ENCODE peak calls at places on chromosomes 4 and X, in six cellular contexts. One of them, this sample, is unnamed.

GRCh38 chrX:101759000-101759399 is 99.3 kb upstream of the ARMCX2 start:
- DNase-seq in GM20000: peak
- DNase-seq in AG09309: peak
- DNase-seq in Kasumi-1: peak
- DNase-seq in CD8-positive, alpha-beta memory T cell: no peak
- DNase-seq in stromal cell of bone marrow: peak
- DNase-seq in this sample: peak

GRCh38 chr4:10783351-10783750 is 98.8 kb upstream of the CLNK start:
- DNase-seq in GM20000: no peak
- DNase-seq in AG09309: peak
- DNase-seq in Kasumi-1: no peak
- DNase-seq in CD8-positive, alpha-beta memory T cell: no peak
- DNase-seq in stromal cell of bone marrow: peak
- DNase-seq in this sample: no peak

GRCh38 chr4:40325406-40326019 is 9.6 kb upstream of the CHRNA9 start:
- DNase-seq in GM20000: peak
- DNase-seq in AG09309: no peak
- DNase-seq in Kasumi-1: peak
- DNase-seq in CD8-positive, alpha-beta memory T cell: peak
- DNase-seq in stromal cell of bone marrow: peak
- DNase-seq in this sample: peak

GRCh38 chr4:27692098-27692679 is 831.5 kb downstream of the STIM2 start:
- DNase-seq in GM20000: peak
- DNase-seq in AG09309: peak
- DNase-seq in Kasumi-1: peak
- DNase-seq in CD8-positive, alpha-beta memory T cell: no peak
- DNase-seq in stromal cell of bone marrow: peak
- DNase-seq in this sample: peak

GRCh38 chr4:155666701-155667537 is at the start of gene GUCY1A1:
- DNase-seq in GM20000: peak
- DNase-seq in AG09309: no peak
- DNase-seq in Kasumi-1: peak
- DNase-seq in CD8-positive, alpha-beta memory T cell: no peak
- DNase-seq in stromal cell of bone marrow: no peak
- DNase-seq in this sample: peak

GRCh38 chr4:134393592-134393991 is 192.0 kb upstream of the PABPC4L start:
- DNase-seq in GM20000: no peak
- DNase-seq in AG09309: no peak
- DNase-seq in Kasumi-1: no peak
- DNase-seq in CD8-positive, alpha-beta memory T cell: no peak
- DNase-seq in stromal cell of bone marrow: no peak
- DNase-seq in this sample: no peak

GRCh38 chr4:5143940-5144339 is 92.7 kb downstream of the STK32B start:
- DNase-seq in GM20000: no peak
- DNase-seq in AG09309: no peak
- DNase-seq in Kasumi-1: no peak
- DNase-seq in CD8-positive, alpha-beta memory T cell: no peak
- DNase-seq in stromal cell of bone marrow: no peak
- DNase-seq in this sample: no peak

GRCh38 chrX:120302434-120302833 is 8.8 kb downstream of the TMEM255A start:
- DNase-seq in GM20000: peak
- DNase-seq in AG09309: no peak
- DNase-seq in Kasumi-1: peak
- DNase-seq in CD8-positive, alpha-beta memory T cell: peak
- DNase-seq in stromal cell of bone marrow: no peak
- DNase-seq in this sample: peak

GRCh38 chrX:136892412-136892811 is 11.9 kb upstream of the RBMX start:
- DNase-seq in GM20000: no peak
- DNase-seq in AG09309: no peak
- DNase-seq in Kasumi-1: no peak
- DNase-seq in CD8-positive, alpha-beta memory T cell: no peak
- DNase-seq in stromal cell of bone marrow: no peak
- DNase-seq in this sample: no peak

GRCh38 chr4:118410143-118410542 is 57.3 kb upstream of the PRSS12 start:
- DNase-seq in GM20000: no peak
- DNase-seq in AG09309: no peak
- DNase-seq in Kasumi-1: no peak
- DNase-seq in CD8-positive, alpha-beta memory T cell: no peak
- DNase-seq in stromal cell of bone marrow: no peak
- DNase-seq in this sample: no peak

GRCh38 chr4:61714387-61714890 is 514.3 kb downstream of the ADGRL3 start:
- DNase-seq in GM20000: no peak
- DNase-seq in AG09309: no peak
- DNase-seq in Kasumi-1: no peak
- DNase-seq in CD8-positive, alpha-beta memory T cell: no peak
- DNase-seq in stromal cell of bone marrow: no peak
- DNase-seq in this sample: peak

GRCh38 chr4:186829740-186830449 is 106.2 kb upstream of the FAT1 start:
- DNase-seq in GM20000: no peak
- DNase-seq in AG09309: peak
- DNase-seq in Kasumi-1: no peak
- DNase-seq in CD8-positive, alpha-beta memory T cell: no peak
- DNase-seq in stromal cell of bone marrow: peak
- DNase-seq in this sample: no peak

GRCh38 chr4:99723555-99724450 is 66.2 kb upstream of the C4orf54 start:
- DNase-seq in GM20000: no peak
- DNase-seq in AG09309: peak
- DNase-seq in Kasumi-1: no peak
- DNase-seq in CD8-positive, alpha-beta memory T cell: no peak
- DNase-seq in stromal cell of bone marrow: peak
- DNase-seq in this sample: no peak